ENCODE peak calls at places on chromosomes 2 and 18, in five cellular contexts. One of them, this sample, is unnamed.

GRCh38 chr2:23375448-23375847 is 9.5 kb upstream of the KLHL29 start:
- DNase-seq in foreskin fibroblast: peak; percentile 36
- DNase-seq in IMR-90: peak; percentile 24
- DNase-seq in fibroblast of mammary gland: no peak
- DNase-seq in astrocyte: no peak
- DNase-seq in this sample: no peak

GRCh38 chr2:37585295-37585908 is 86.0 kb downstream of the CDC42EP3 start:
- DNase-seq in foreskin fibroblast: peak; percentile 62
- DNase-seq in IMR-90: peak; percentile 80
- DNase-seq in fibroblast of mammary gland: peak; percentile 32
- DNase-seq in astrocyte: no peak
- DNase-seq in this sample: no peak

GRCh38 chr2:235523021-235523420 is 29.2 kb downstream of the AGAP1 start:
- DNase-seq in foreskin fibroblast: no peak
- DNase-seq in IMR-90: no peak
- DNase-seq in fibroblast of mammary gland: no peak
- DNase-seq in astrocyte: no peak
- DNase-seq in this sample: no peak

GRCh38 chr2:149313512-149313972 is 16.8 kb upstream of the LYPD6 start:
- DNase-seq in foreskin fibroblast: peak; percentile 57
- DNase-seq in IMR-90: peak; percentile 24
- DNase-seq in fibroblast of mammary gland: peak; percentile 36
- DNase-seq in astrocyte: peak; percentile 3
- DNase-seq in this sample: peak; percentile 40

GRCh38 chr2:70851704-70852103 is 16.1 kb upstream of the CD207 start:
- DNase-seq in foreskin fibroblast: no peak
- DNase-seq in IMR-90: no peak
- DNase-seq in fibroblast of mammary gland: peak; percentile 14
- DNase-seq in astrocyte: no peak
- DNase-seq in this sample: no peak

GRCh38 chr2:142220901-142221300 is 90.1 kb upstream of the LRP1B start:
- DNase-seq in foreskin fibroblast: peak; percentile 6
- DNase-seq in IMR-90: no peak
- DNase-seq in fibroblast of mammary gland: peak; percentile 7
- DNase-seq in astrocyte: peak; percentile 23
- DNase-seq in this sample: no peak

GRCh38 chr2:241978670-241979069 is 109.1 kb downstream of the RTP5 start:
- DNase-seq in foreskin fibroblast: no peak
- DNase-seq in IMR-90: no peak
- DNase-seq in fibroblast of mammary gland: no peak
- DNase-seq in astrocyte: no peak
- DNase-seq in this sample: no peak

GRCh38 chr2:126656311-126657145 is 570 bp downstream of the GYPC start:
- DNase-seq in foreskin fibroblast: peak; percentile 66
- DNase-seq in IMR-90: peak; percentile 31
- DNase-seq in fibroblast of mammary gland: peak; percentile 39
- DNase-seq in astrocyte: peak; percentile 38
- DNase-seq in this sample: peak; percentile 14

GRCh38 chr18:8826971-8827370 is 121.6 kb downstream of the MTCL1 start:
- DNase-seq in foreskin fibroblast: no peak
- DNase-seq in IMR-90: no peak
- DNase-seq in fibroblast of mammary gland: no peak
- DNase-seq in astrocyte: no peak
- DNase-seq in this sample: no peak

GRCh38 chr2:37149626-37150322 is 7.0 kb downstream of the EIF2AK2 start:
- DNase-seq in foreskin fibroblast: no peak
- DNase-seq in IMR-90: no peak
- DNase-seq in fibroblast of mammary gland: no peak
- DNase-seq in astrocyte: no peak
- DNase-seq in this sample: no peak

GRCh38 chr18:51241226-51241625 is 43.7 kb upstream of the MEX3C start:
- DNase-seq in foreskin fibroblast: no peak
- DNase-seq in IMR-90: no peak
- DNase-seq in fibroblast of mammary gland: no peak
- DNase-seq in astrocyte: no peak
- DNase-seq in this sample: no peak

GRCh38 chr2:112121682-112122254 is 16.4 kb upstream of the FBLN7 start:
- DNase-seq in foreskin fibroblast: peak; percentile 66
- DNase-seq in IMR-90: peak; percentile 66
- DNase-seq in fibroblast of mammary gland: peak; percentile 70
- DNase-seq in astrocyte: peak; percentile 16
- DNase-seq in this sample: peak; percentile 51

GRCh38 chr2:192655916-192656315 is 461.2 kb upstream of the TMEFF2 start:
- DNase-seq in foreskin fibroblast: no peak
- DNase-seq in IMR-90: no peak
- DNase-seq in fibroblast of mammary gland: no peak
- DNase-seq in astrocyte: no peak
- DNase-seq in this sample: no peak

GRCh38 chr2:14492920-14493503 is 139.5 kb upstream of the LRATD1 start:
- DNase-seq in foreskin fibroblast: peak; percentile 92
- DNase-seq in IMR-90: peak; percentile 96
- DNase-seq in fibroblast of mammary gland: peak; percentile 93
- DNase-seq in astrocyte: peak; percentile 91
- DNase-seq in this sample: peak; percentile 94

GRCh38 chr2:37060446-37060845 is 23.7 kb downstream of the HEATR5B start:
- DNase-seq in foreskin fibroblast: no peak
- DNase-seq in IMR-90: no peak
- DNase-seq in fibroblast of mammary gland: no peak
- DNase-seq in astrocyte: no peak
- DNase-seq in this sample: no peak

GRCh38 chr2:198309673-198310280 is 505.4 kb downstream of the PLCL1 start:
- DNase-seq in foreskin fibroblast: peak; percentile 73
- DNase-seq in IMR-90: peak; percentile 38
- DNase-seq in fibroblast of mammary gland: peak; percentile 55
- DNase-seq in astrocyte: no peak
- DNase-seq in this sample: peak; percentile 42

GRCh38 chr2:54103454-54104314 is 11.7 kb upstream of the ACYP2 start:
- DNase-seq in foreskin fibroblast: peak; percentile 92
- DNase-seq in IMR-90: peak; percentile 54
- DNase-seq in fibroblast of mammary gland: peak; percentile 83
- DNase-seq in astrocyte: peak; percentile 47
- DNase-seq in this sample: peak; percentile 64

GRCh38 chr2:58336416-58336815 is 95.3 kb upstream of the FANCL start:
- DNase-seq in foreskin fibroblast: no peak
- DNase-seq in IMR-90: no peak
- DNase-seq in fibroblast of mammary gland: no peak
- DNase-seq in astrocyte: no peak
- DNase-seq in this sample: no peak

GRCh38 chr2:160613466-160614153 is 120.0 kb upstream of the RBMS1 start:
- DNase-seq in foreskin fibroblast: peak; percentile 80
- DNase-seq in IMR-90: peak; percentile 91
- DNase-seq in fibroblast of mammary gland: peak; percentile 88
- DNase-seq in astrocyte: peak; percentile 87
- DNase-seq in this sample: peak; percentile 73

GRCh38 chr18:11512096-11513030 is 97.0 kb upstream of the SLC35G4 start:
- DNase-seq in foreskin fibroblast: peak; percentile 65
- DNase-seq in IMR-90: no peak
- DNase-seq in fibroblast of mammary gland: peak; percentile 25
- DNase-seq in astrocyte: no peak
- DNase-seq in this sample: peak; percentile 18

GRCh38 chr2:100606740-100607343 is 44.0 kb downstream of the PDCL3 start:
- DNase-seq in foreskin fibroblast: peak; percentile 71
- DNase-seq in IMR-90: peak; percentile 46
- DNase-seq in fibroblast of mammary gland: peak; percentile 54
- DNase-seq in astrocyte: peak; percentile 6
- DNase-seq in this sample: peak; percentile 33

GRCh38 chr18:5759169-5759568 is 136.2 kb downstream of the TMEM200C start:
- DNase-seq in foreskin fibroblast: no peak
- DNase-seq in IMR-90: no peak
- DNase-seq in fibroblast of mammary gland: no peak
- DNase-seq in astrocyte: no peak
- DNase-seq in this sample: no peak

GRCh38 chr2:102619414-102620319 is at the start of gene SLC9A2:
- DNase-seq in foreskin fibroblast: peak; percentile 19
- DNase-seq in IMR-90: no peak
- DNase-seq in fibroblast of mammary gland: no peak
- DNase-seq in astrocyte: peak; percentile 1
- DNase-seq in this sample: no peak

GRCh38 chr2:219576505-219577388 is 4.6 kb downstream of the INHA start:
- DNase-seq in foreskin fibroblast: no peak
- DNase-seq in IMR-90: peak; percentile 13
- DNase-seq in fibroblast of mammary gland: no peak
- DNase-seq in astrocyte: peak; percentile 6
- DNase-seq in this sample: no peak

DNA sequence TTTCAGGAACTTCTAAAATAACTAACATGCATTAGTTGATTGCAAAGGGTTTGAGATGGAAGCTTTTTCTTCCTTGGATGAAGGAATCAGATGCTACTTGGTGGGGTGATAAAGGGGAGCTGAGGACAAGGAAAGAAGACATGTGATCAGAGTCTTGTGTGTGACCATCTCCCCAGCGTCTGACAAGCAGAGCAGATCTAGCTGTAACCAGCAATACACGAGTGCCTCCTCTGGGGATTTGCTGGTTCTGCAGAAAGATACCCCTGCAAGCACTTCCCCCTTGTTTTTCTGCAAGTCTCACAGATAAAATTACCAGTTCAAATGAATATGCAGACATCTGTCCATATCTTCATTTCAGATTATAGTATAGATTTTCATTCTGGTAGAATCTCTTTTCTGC is 2.7 kb downstream of the CDH7 start:
- DNase-seq in foreskin fibroblast: peak; percentile 13
- DNase-seq in IMR-90: no peak
- DNase-seq in fibroblast of mammary gland: no peak
- DNase-seq in astrocyte: no peak
- DNase-seq in this sample: no peak
- TF ChIP-seq CTCF in foreskin fibroblast: no peak
- TF ChIP-seq CTCF in IMR-90: no peak
- TF ChIP-seq CTCF in fibroblast of mammary gland: no peak
- TF ChIP-seq CTCF in astrocyte: peak; percentile 31
- TF ChIP-seq CTCF in this sample: no peak

GRCh38 chr2:189635353-189635752 is 25.9 kb upstream of the ASNSD1 start:
- DNase-seq in foreskin fibroblast: no peak
- DNase-seq in IMR-90: no peak
- DNase-seq in fibroblast of mammary gland: no peak
- DNase-seq in astrocyte: no peak
- DNase-seq in this sample: no peak

GRCh38 chr2:189629553-189630453 is 31.5 kb upstream of the ASNSD1 start:
- DNase-seq in foreskin fibroblast: peak; percentile 12
- DNase-seq in IMR-90: peak; percentile 43
- DNase-seq in fibroblast of mammary gland: no peak
- DNase-seq in astrocyte: no peak
- DNase-seq in this sample: no peak

GRCh38 chr2:189628817-189629552 is 32.3 kb upstream of the ASNSD1 start:
- DNase-seq in foreskin fibroblast: peak; percentile 15
- DNase-seq in IMR-90: no peak
- DNase-seq in fibroblast of mammary gland: peak; percentile 10
- DNase-seq in astrocyte: no peak
- DNase-seq in this sample: no peak

GRCh38 chr2:189631849-189632248 is 29.4 kb upstream of the ASNSD1 start:
- DNase-seq in foreskin fibroblast: no peak
- DNase-seq in IMR-90: no peak
- DNase-seq in fibroblast of mammary gland: peak; percentile 8
- DNase-seq in astrocyte: no peak
- DNase-seq in this sample: peak; percentile 62

GRCh38 chr2:189633392-189633811 is 27.9 kb upstream of the ASNSD1 start:
- DNase-seq in foreskin fibroblast: peak; percentile 52
- DNase-seq in IMR-90: no peak
- DNase-seq in fibroblast of mammary gland: peak; percentile 46
- DNase-seq in astrocyte: no peak
- DNase-seq in this sample: no peak
- TF ChIP-seq CTCF in foreskin fibroblast: peak; percentile 28
- TF ChIP-seq CTCF in IMR-90: peak; percentile 41
- TF ChIP-seq CTCF in fibroblast of mammary gland: peak; percentile 48
- TF ChIP-seq CTCF in astrocyte: no peak
- TF ChIP-seq CTCF in this sample: peak; percentile 70

GRCh38 chr2:201090574-201090973 is 18.8 kb downstream of the NDUFB3 start:
- DNase-seq in foreskin fibroblast: no peak
- DNase-seq in IMR-90: no peak
- DNase-seq in fibroblast of mammary gland: no peak
- DNase-seq in astrocyte: no peak
- DNase-seq in this sample: no peak
- TF ChIP-seq CTCF in foreskin fibroblast: no peak
- TF ChIP-seq CTCF in IMR-90: no peak
- TF ChIP-seq CTCF in fibroblast of mammary gland: no peak
- TF ChIP-seq CTCF in astrocyte: no peak
- TF ChIP-seq CTCF in this sample: no peak

GRCh38 chr2:86562891-86563649 is at the start of gene CHMP3:
- DNase-seq in foreskin fibroblast: peak; percentile 99
- DNase-seq in IMR-90: peak; percentile 97
- DNase-seq in fibroblast of mammary gland: peak; percentile 97
- DNase-seq in astrocyte: peak; percentile 88
- DNase-seq in this sample: peak; percentile 94
- TF ChIP-seq CTCF in foreskin fibroblast: no peak
- TF ChIP-seq CTCF in IMR-90: no peak
- TF ChIP-seq CTCF in fibroblast of mammary gland: no peak
- TF ChIP-seq CTCF in astrocyte: no peak
- TF ChIP-seq CTCF in this sample: no peak

DNA sequence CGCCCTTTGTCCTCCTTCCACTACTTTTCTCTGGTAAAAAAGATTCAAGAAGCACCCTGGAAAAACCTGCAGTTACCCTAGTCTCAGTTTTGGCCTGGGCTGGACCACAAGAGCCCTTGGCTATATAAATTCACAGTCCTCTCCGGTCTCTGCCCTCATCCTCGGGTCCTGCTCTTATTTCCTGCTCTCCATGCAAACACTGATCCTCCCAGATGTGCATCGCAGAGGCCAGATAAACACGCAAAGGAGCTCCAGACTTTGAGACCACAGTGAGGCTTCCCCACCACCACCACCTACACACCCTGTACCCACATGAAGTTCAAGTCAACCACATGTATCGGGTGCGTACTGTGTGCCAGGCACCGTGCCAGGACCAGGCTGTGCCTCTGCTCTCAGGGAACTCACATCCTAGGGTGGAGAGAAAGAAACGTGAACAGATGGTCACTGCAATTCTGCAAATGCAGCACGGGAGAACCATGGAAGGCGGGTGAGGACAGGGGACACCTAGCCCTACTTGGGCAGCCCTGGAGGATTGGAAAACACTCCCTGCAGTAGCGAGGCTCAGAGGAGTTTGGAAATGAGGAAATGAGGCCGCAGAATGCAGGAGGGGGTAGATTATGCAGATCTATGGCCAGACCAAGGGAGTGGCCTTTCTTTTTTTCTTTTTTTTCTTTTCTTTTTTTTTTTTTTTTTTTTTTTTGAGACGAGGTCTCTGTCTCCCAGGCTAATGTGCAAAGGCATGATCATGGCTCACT is 7.5 kb downstream of the CTDSP1 start:
- DNase-seq in foreskin fibroblast: peak; percentile 78
- DNase-seq in IMR-90: peak; percentile 37
- DNase-seq in fibroblast of mammary gland: peak; percentile 77
- DNase-seq in astrocyte: peak; percentile 49
- DNase-seq in this sample: peak; percentile 31
- TF ChIP-seq CTCF in foreskin fibroblast: no peak
- TF ChIP-seq CTCF in IMR-90: no peak
- TF ChIP-seq CTCF in fibroblast of mammary gland: no peak
- TF ChIP-seq CTCF in astrocyte: no peak
- TF ChIP-seq CTCF in this sample: no peak

This sample was measured in HFFc6.